ENCODE peak calls at places on chromosome 7, in five cellular contexts. M is heart left ventricle, C is cardiac muscle cell, A is mucosa of descending colon, V is IMR-90. G is an unnamed sample. For H3K36me3, the result is how much of the 10 kb centered on the place peaks cover.

GRCh38 chr7:51589111-51589510 is 272.5 kb upstream of the COBL start:
- DNase-seq in M (no peak), C (no peak), A (no peak), V (no peak), G (no peak)

GRCh38 chr7:92834661-92835139 is 1.7 kb downstream of the CDK6 start:
- DNase-seq in A (peak), C (peak), M (peak), V (no peak), G (peak)

GRCh38 chr7:32591938-32592337 is 96.6 kb downstream of the AVL9 start:
- DNase-seq in C (no peak), A (no peak), M (no peak), V (no peak), G (no peak)

GRCh38 chr7:70092314-70093303 is 494.3 kb downstream of the AUTS2 start:
- DNase-seq in M (no peak), C (no peak), A (no peak), V (peak), G (no peak)

GRCh38 chr7:91357929-91358328 is 93.7 kb downstream of the FZD1 start:
- DNase-seq in A (no peak), V (no peak), C (no peak), M (no peak), G (no peak)

GRCh38 chr7:7323352-7323751 is 141.0 kb downstream of the C1GALT1 start:
- DNase-seq in C (no peak), M (no peak), V (no peak), A (no peak), G (peak)

GRCh38 chr7:36279251-36279925 is 110.3 kb upstream of the ANLN start:
- DNase-seq in M (no peak), A (no peak), V (peak), C (no peak), G (no peak)

GRCh38 chr7:66142996-66143395 is 28.3 kb downstream of the CRCP start:
- DNase-seq in A (no peak), M (no peak), C (no peak), V (no peak), G (no peak)

GRCh38 chr7:82194011-82194410 is 249.6 kb downstream of the CACNA2D1 start:
- DNase-seq in A (no peak), M (no peak), C (no peak), V (peak), G (no peak)

GRCh38 chr7:150351587-150352194 is 10.3 kb upstream of the RARRES2 start:
- DNase-seq in M (no peak), A (no peak), C (no peak), V (peak), G (no peak)

GRCh38 chr7:18496336-18496700 is 769 bp downstream of the HDAC9 start:
- DNase-seq in A (no peak), M (no peak), C (no peak), V (no peak), G (no peak)

GRCh38 chr7:129741743-129742213 is 130.3 kb downstream of the NRF1 start:
- DNase-seq in M (no peak), V (no peak), A (no peak), C (no peak), G (no peak)

GRCh38 chr7:77202544-77202976 is 2.9 kb upstream of the FGL2 start:
- DNase-seq in M (no peak), C (no peak), V (no peak), A (no peak), G (no peak)

GRCh38 chr7:6436385-6436685 is 11.4 kb downstream of the DAGLB start:
- DNase-seq in A (no peak), C (no peak), M (no peak), V (no peak), G (no peak)

GRCh38 chr7:107228291-107228690 is 59.5 kb downstream of the HBP1 start:
- DNase-seq in C (no peak), A (no peak), V (peak), M (no peak), G (no peak)

GRCh38 chr7:38020134-38020533 is 99.7 kb downstream of the EPDR1 start:
- DNase-seq in C (no peak), V (no peak), M (no peak), A (no peak), G (no peak)

GRCh38 chr7:132351858-132352539 is 224.3 kb downstream of the PLXNA4 start:
- DNase-seq in M (no peak), A (no peak), V (no peak), C (no peak), G (no peak)

GRCh38 chr7:81682873-81683272 is 87.0 kb downstream of the HGF start:
- DNase-seq in C (peak), V (no peak), M (no peak), A (no peak), G (no peak)

GRCh38 chr7:28017372-28017771 is 163.2 kb downstream of the JAZF1 start:
- DNase-seq in C (no peak), M (no peak), V (peak), A (no peak), G (no peak)

GRCh38 chr7:8391353-8392062 is 41.9 kb upstream of the NXPH1 start:
- DNase-seq in C (no peak), A (no peak), M (no peak), V (no peak), G (no peak)

GRCh38 chr7:42262907-42263466 is 26.0 kb upstream of the GLI3 start:
- DNase-seq in M (peak), C (no peak), V (peak), A (no peak), G (no peak)

GRCh38 chr7:44282601-44283171 is 42.7 kb downstream of the CAMK2B start:
- DNase-seq in V (no peak), C (no peak), A (peak), M (peak), G (no peak)

GRCh38 chr7:2218444-2218785 is 14.3 kb downstream of the MAD1L1 start:
- DNase-seq in C (no peak), M (no peak), V (no peak), A (no peak), G (no peak)
- H3K36me3 ChIP-seq in C (under half), M (half or more), V (half or more), A (under half), G (half or more)

GRCh38 chr7:100965051-100965722 is 4.2 kb upstream of the MUC12 start:
- DNase-seq in A (no peak), M (no peak), C (no peak), V (no peak), G (no peak)

GRCh38 chr7:100968031-100968430 is 1.3 kb upstream of the MUC12 start:
- DNase-seq in M (no peak), A (no peak), C (no peak), V (no peak), G (no peak)

GRCh38 chr7:100967292-100967863 is 2.0 kb upstream of the MUC12 start:
- DNase-seq in C (no peak), V (no peak), M (no peak), A (no peak), G (no peak)

GRCh38 chr7:100965723-100966541 is 3.4 kb upstream of the MUC12 start:
- DNase-seq in C (peak), A (peak), V (no peak), M (peak), G (peak)

GRCh38 chr7:100966542-100967291 is 2.6 kb upstream of the MUC12 start:
- DNase-seq in V (no peak), C (no peak), M (no peak), A (peak), G (no peak)
- H3K4me3 ChIP-seq in V (no peak), C (peak), M (no peak), A (peak), G (no peak)

DNA sequence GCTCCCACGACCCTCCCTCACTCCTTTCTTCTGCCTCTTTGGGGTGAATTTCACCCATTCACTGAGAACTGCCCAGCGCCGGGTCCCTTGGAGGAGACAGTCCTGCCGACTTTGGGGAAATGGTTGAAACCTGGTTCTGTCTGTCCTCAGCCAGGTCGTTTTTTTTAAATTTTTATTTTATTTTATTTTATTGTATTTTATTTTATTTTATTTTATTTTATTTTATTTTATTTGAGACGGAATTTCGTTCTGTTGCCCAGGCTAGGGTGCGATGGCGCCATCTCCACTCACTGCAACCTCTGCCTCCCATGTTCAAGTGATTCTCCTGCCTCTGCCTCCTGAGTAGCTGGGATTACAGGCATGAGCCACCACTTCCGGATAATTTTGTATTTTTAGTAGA is 105.9 kb upstream of the SH2B2 start:
- DNase-seq in V (no peak), A (no peak), M (no peak), C (no peak), G (no peak)
- H3K36me3 ChIP-seq in V (half or more), A (under half), M (half or more), C (under half), G (under half)

GRCh38 chr7:55534916-55535636 is 37.2 kb downstream of the VOPP1 start:
- DNase-seq in M (no peak), V (no peak), C (no peak), A (no peak), G (no peak)

GRCh38 chr7:55534262-55534915 is 37.9 kb downstream of the VOPP1 start:
- DNase-seq in C (no peak), V (peak), A (peak), M (peak), G (peak)

GRCh38 chr7:55533050-55533728 is 39.1 kb downstream of the VOPP1 start:
- DNase-seq in A (no peak), M (no peak), C (no peak), V (peak), G (no peak)

GRCh38 chr7:55532150-55532917 is 40.0 kb downstream of the VOPP1 start:
- DNase-seq in C (no peak), M (no peak), V (no peak), A (no peak), G (no peak)

GRCh38 chr7:55533729-55534080 is 38.6 kb downstream of the VOPP1 start:
- DNase-seq in V (no peak), C (no peak), M (no peak), A (no peak), G (no peak)
- H3K4me3 ChIP-seq in V (no peak), C (no peak), M (no peak), A (no peak), G (no peak)

GRCh38 chr7:151721694-151722093 is 155.2 kb downstream of the PRKAG2 start:
- DNase-seq in C (no peak), M (no peak), V (no peak), A (no peak), G (no peak)
- H3K36me3 ChIP-seq in C (under half), M (under half), V (under half), A (under half), G (under half)

DNA sequence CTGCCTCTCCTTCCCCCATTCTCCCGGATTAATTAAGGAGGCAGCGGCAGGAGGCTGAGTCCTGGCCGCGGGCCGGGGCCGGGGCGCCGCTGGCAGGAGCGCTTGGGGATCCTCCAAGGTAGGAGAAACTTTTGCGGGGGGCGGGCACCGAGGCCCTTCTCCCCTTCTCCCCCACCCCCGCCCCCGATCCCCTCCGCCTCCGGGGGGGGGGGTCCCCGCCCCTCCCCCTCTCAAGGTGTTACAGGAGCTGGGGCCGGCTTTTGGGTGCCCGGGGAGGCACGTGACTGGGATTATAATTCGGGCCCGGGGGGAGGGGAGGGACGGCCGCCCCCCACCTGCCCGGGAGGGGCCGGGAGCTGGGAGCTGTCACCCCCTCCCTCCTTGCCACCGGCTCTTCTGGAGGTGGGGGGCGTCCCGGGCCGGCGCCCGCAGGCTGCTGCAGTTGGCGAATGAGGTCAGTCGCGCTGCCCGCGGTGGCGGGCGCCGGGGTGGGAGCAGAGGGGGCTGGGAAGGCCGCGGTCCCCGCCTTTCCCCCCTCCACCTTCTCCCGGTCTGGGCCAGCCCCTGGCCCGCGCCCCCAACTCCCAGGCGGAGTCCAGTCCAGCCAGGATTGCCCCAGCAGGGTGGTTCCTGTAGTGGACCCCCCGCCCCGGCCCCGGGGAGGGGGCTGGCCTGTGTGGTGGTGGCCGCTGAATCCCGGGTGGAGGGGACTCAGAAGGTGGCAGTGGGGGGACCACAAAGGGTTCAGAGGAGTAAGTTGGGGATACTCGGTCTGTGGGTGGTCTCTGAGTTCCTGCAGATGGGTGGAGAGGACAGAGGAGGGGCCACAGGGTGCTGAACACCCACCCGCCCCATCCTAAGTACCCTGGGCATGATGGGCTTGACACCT is 597 bp downstream of the GTF2IRD1 start:
- DNase-seq in A (peak), M (no peak), V (no peak), C (peak), G (peak)
- H3K4me3 ChIP-seq in A (peak), M (peak), V (peak), C (peak), G (peak)

GRCh38 chr7:87895363-87895762 is 19.1 kb downstream of the DBF4 start:
- DNase-seq in A (no peak), M (no peak), V (no peak), C (no peak), G (no peak)
- H3K36me3 ChIP-seq in A (under half), M (under half), V (under half), C (under half), G (half or more)

GRCh38 chr7:128740996-128741395 is 1.8 kb downstream of the CALU start:
- DNase-seq in A (no peak), V (no peak), M (no peak), C (no peak), G (peak)
- H3K4me3 ChIP-seq in A (no peak), V (peak), M (peak), C (no peak), G (peak)

G was measured in SJSA1.